ENCODE peak calls at places on chromosomes 11 and 22, in seven cellular contexts. One of them, this sample, is unnamed.

GRCh38 chr11:123351375-123351774 is 78.7 kb upstream of the GRAMD1B start:
- DNase-seq in GM23338: peak; percentile 55
- DNase-seq in OCI-LY7: no peak
- DNase-seq in mammary epithelial cell: no peak
- DNase-seq in stomach: no peak
- DNase-seq in CD8-positive, alpha-beta T cell: no peak
- DNase-seq in A549: no peak
- DNase-seq in this sample: no peak

GRCh38 chr11:115148691-115149090 is 355.5 kb downstream of the CADM1 start:
- DNase-seq in GM23338: no peak
- DNase-seq in OCI-LY7: no peak
- DNase-seq in mammary epithelial cell: no peak
- DNase-seq in stomach: no peak
- DNase-seq in CD8-positive, alpha-beta T cell: no peak
- DNase-seq in A549: no peak
- DNase-seq in this sample: no peak

GRCh38 chr11:130246270-130246669 is 68.4 kb downstream of the ZBTB44 start:
- DNase-seq in GM23338: no peak
- DNase-seq in OCI-LY7: no peak
- DNase-seq in mammary epithelial cell: no peak
- DNase-seq in stomach: no peak
- DNase-seq in CD8-positive, alpha-beta T cell: no peak
- DNase-seq in A549: no peak
- DNase-seq in this sample: no peak

GRCh38 chr22:39132281-39132680 is 20.2 kb downstream of the CBX7 start:
- DNase-seq in GM23338: no peak
- DNase-seq in OCI-LY7: no peak
- DNase-seq in mammary epithelial cell: no peak
- DNase-seq in stomach: no peak
- DNase-seq in CD8-positive, alpha-beta T cell: no peak
- DNase-seq in A549: no peak
- DNase-seq in this sample: no peak

GRCh38 chr11:62567018-62567633 is 6.6 kb downstream of the EEF1G start:
- DNase-seq in GM23338: no peak
- DNase-seq in OCI-LY7: no peak
- DNase-seq in mammary epithelial cell: no peak
- DNase-seq in stomach: no peak
- DNase-seq in CD8-positive, alpha-beta T cell: no peak
- DNase-seq in A549: no peak
- DNase-seq in this sample: no peak

GRCh38 chr11:17408026-17408425 is 19.6 kb upstream of the KCNJ11 start:
- DNase-seq in GM23338: no peak
- DNase-seq in OCI-LY7: no peak
- DNase-seq in mammary epithelial cell: no peak
- DNase-seq in stomach: no peak
- DNase-seq in CD8-positive, alpha-beta T cell: no peak
- DNase-seq in A549: no peak
- DNase-seq in this sample: no peak

GRCh38 chr11:26717761-26718160 is 4.1 kb downstream of the SLC5A12 start:
- DNase-seq in GM23338: no peak
- DNase-seq in OCI-LY7: no peak
- DNase-seq in mammary epithelial cell: no peak
- DNase-seq in stomach: no peak
- DNase-seq in CD8-positive, alpha-beta T cell: no peak
- DNase-seq in A549: no peak
- DNase-seq in this sample: no peak

GRCh38 chr11:109071712-109072524 is 350.1 kb upstream of the C11orf87 start:
- DNase-seq in GM23338: no peak
- DNase-seq in OCI-LY7: no peak
- DNase-seq in mammary epithelial cell: peak; percentile 73
- DNase-seq in stomach: no peak
- DNase-seq in CD8-positive, alpha-beta T cell: no peak
- DNase-seq in A549: no peak
- DNase-seq in this sample: peak; percentile 51

GRCh38 chr11:69971741-69972140 is 106.4 kb upstream of the ANO1 start:
- DNase-seq in GM23338: no peak
- DNase-seq in OCI-LY7: no peak
- DNase-seq in mammary epithelial cell: no peak
- DNase-seq in stomach: no peak
- DNase-seq in CD8-positive, alpha-beta T cell: no peak
- DNase-seq in A549: no peak
- DNase-seq in this sample: no peak
- H3K4me3 ChIP-seq in GM23338: no peak overlapping the region
- H3K4me3 ChIP-seq in OCI-LY7: no peak overlapping the region
- H3K4me3 ChIP-seq in mammary epithelial cell: no peak overlapping the region
- H3K4me3 ChIP-seq in stomach: no peak overlapping the region
- H3K4me3 ChIP-seq in CD8-positive, alpha-beta T cell: no peak overlapping the region
- H3K4me3 ChIP-seq in A549: no peak overlapping the region
- H3K4me3 ChIP-seq in this sample: no peak overlapping the region

DNA sequence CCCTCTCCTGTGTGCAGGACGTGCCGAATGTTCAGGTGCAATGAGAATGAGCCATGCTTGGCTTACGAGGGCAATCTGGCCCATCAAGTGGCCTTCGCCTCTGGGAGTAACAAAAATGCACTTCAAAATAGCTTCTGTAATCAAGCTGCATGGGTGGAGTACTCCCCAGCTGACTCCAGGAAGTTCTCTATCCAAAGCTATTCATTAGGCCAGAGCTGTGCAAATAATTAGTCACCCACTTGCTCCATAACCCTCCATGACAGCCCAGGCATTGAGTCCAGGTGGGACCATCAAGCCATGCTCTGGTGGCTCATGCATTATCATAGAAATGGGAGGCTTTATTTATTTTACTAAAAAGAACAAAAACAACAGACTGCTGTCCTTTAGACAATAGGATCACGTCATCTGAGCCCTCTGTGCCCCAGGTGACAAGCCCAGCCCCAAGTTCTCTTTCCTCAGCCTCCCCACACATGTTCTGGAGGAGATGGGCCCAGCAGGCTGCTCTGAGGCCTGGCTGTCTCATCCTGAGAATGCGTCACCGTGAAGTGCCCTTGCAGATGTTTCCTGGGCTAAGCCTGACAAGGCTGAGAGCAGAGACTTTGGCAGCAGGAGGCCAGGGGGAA is 244.7 kb downstream of the ETS1 start:
- DNase-seq in GM23338: no peak
- DNase-seq in OCI-LY7: peak; percentile 42
- DNase-seq in mammary epithelial cell: peak; percentile 26
- DNase-seq in stomach: no peak
- DNase-seq in CD8-positive, alpha-beta T cell: peak; percentile 57
- DNase-seq in A549: peak; percentile 19
- DNase-seq in this sample: no peak
- H3K27ac ChIP-seq in GM23338: no peak overlapping the region
- H3K27ac ChIP-seq in OCI-LY7: no peak overlapping the region
- H3K27ac ChIP-seq in mammary epithelial cell: no peak overlapping the region
- H3K27ac ChIP-seq in stomach: peak overlapping the region; percentile 67
- H3K27ac ChIP-seq in CD8-positive, alpha-beta T cell: peak overlapping the region; percentile 68
- H3K27ac ChIP-seq in A549: peak overlapping the region; percentile 25
- H3K27ac ChIP-seq in this sample: no peak overlapping the region

GRCh38 chr11:64094463-64095223 is 58.9 kb downstream of the FLRT1 start:
- DNase-seq in GM23338: no peak
- DNase-seq in OCI-LY7: no peak
- DNase-seq in mammary epithelial cell: peak; percentile 19
- DNase-seq in stomach: no peak
- DNase-seq in CD8-positive, alpha-beta T cell: no peak
- DNase-seq in A549: peak; percentile 94
- DNase-seq in this sample: no peak
- TF ChIP-seq CTCF in GM23338: peak; percentile 54
- TF ChIP-seq CTCF in OCI-LY7: no peak
- TF ChIP-seq CTCF in mammary epithelial cell: no peak
- TF ChIP-seq CTCF in stomach: no peak
- TF ChIP-seq CTCF in CD8-positive, alpha-beta T cell: no peak
- TF ChIP-seq CTCF in A549: no peak
- TF ChIP-seq CTCF in this sample: no peak

DNA sequence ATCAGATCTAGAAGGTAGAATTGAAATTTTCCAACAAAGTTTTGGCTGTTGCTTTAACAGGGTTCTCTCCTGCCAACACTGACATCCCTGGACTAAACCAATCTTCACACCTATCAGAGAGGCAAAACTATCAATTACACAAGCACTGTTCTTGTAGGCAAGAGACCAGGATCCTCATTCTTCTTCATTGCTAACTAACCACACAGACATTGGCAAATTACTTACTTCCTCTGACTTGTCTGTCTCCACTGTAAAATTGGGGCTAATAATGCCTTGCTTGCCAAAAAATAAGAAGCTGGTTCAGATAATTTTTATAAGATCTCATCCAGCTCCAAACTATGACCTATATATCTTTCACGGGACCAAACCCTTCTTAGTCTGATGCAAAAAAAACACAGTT is 93.8 kb upstream of the DDI1 start:
- DNase-seq in GM23338: no peak
- DNase-seq in OCI-LY7: no peak
- DNase-seq in mammary epithelial cell: no peak
- DNase-seq in stomach: no peak
- DNase-seq in CD8-positive, alpha-beta T cell: no peak
- DNase-seq in A549: no peak
- DNase-seq in this sample: no peak
- H3K4me3 ChIP-seq in GM23338: no peak overlapping the region
- H3K4me3 ChIP-seq in OCI-LY7: no peak overlapping the region
- H3K4me3 ChIP-seq in mammary epithelial cell: no peak overlapping the region
- H3K4me3 ChIP-seq in stomach: no peak overlapping the region
- H3K4me3 ChIP-seq in CD8-positive, alpha-beta T cell: no peak overlapping the region
- H3K4me3 ChIP-seq in A549: no peak overlapping the region
- H3K4me3 ChIP-seq in this sample: no peak overlapping the region

DNA sequence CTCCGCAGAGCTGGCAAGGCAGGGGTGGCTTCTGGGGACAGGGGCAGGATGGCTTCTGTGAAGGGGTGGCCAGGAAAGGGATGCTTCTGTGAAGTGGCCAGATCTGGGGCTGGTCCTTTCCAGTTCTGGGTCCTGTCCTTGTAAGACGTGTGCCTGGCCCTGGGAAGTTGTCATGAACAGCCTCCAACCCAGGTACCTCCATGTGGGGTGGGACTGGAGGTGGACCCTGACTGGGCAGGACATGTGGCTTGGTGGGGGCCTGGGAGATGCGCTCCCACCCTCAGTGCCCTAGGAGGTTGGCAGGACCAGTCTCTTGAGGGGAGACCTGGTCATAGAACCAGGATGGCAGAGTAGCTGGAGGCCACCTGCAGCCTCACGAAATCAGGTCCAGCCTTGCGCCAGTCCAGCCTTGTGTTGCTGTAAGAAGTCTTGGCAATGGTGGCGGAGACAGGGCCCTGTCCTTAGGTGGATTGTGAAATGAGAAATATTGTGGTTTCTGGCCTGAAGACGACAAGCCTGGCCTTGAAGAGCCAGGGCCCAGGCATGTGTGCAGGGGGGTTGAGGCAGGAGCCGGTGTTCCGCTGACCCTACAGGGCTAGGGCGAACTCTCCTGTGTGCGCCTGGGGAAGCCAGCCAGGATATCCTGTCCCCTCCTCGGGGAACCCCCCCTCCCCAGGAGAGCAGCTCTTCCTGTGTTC is 2.6 kb downstream of the KCNQ1 start:
- DNase-seq in GM23338: no peak
- DNase-seq in OCI-LY7: no peak
- DNase-seq in mammary epithelial cell: peak; percentile 14
- DNase-seq in stomach: no peak
- DNase-seq in CD8-positive, alpha-beta T cell: no peak
- DNase-seq in A549: no peak
- DNase-seq in this sample: no peak
- H3K27ac ChIP-seq in GM23338: no peak overlapping the region
- H3K27ac ChIP-seq in OCI-LY7: no peak overlapping the region
- H3K27ac ChIP-seq in mammary epithelial cell: no peak overlapping the region
- H3K27ac ChIP-seq in stomach: peak overlapping the region; percentile 88
- H3K27ac ChIP-seq in CD8-positive, alpha-beta T cell: peak overlapping the region; percentile 29
- H3K27ac ChIP-seq in A549: no peak overlapping the region
- H3K27ac ChIP-seq in this sample: no peak overlapping the region

DNA sequence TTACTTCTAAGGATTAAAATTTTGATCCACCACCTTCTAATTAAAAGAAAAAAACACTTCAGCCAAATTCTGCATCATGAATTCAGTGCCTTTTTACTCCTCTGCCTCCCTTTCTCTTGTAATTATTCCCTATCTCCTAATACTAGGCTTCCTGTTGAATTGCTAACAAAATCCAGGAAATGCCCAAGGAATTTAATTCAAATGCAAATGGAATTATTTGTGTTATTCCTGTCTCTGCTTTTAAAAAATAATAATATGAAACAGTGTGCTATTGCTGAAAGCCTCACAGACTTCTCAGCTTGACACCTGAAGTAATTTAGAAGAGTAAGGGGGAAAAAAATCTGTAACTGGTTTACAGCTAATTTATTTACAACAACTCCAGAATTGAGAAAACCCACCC is 85.5 kb downstream of the DLG2 start:
- DNase-seq in GM23338: peak; percentile 21
- DNase-seq in OCI-LY7: no peak
- DNase-seq in mammary epithelial cell: no peak
- DNase-seq in stomach: no peak
- DNase-seq in CD8-positive, alpha-beta T cell: no peak
- DNase-seq in A549: no peak
- DNase-seq in this sample: no peak
- TF ChIP-seq CTCF in GM23338: no peak
- TF ChIP-seq CTCF in OCI-LY7: no peak
- TF ChIP-seq CTCF in mammary epithelial cell: no peak
- TF ChIP-seq CTCF in stomach: no peak
- TF ChIP-seq CTCF in CD8-positive, alpha-beta T cell: no peak
- TF ChIP-seq CTCF in A549: no peak
- TF ChIP-seq CTCF in this sample: no peak

GRCh38 chr11:84580338-84580737 is 1046.8 kb downstream of the DLG2 start:
- DNase-seq in GM23338: peak; percentile 19
- DNase-seq in OCI-LY7: no peak
- DNase-seq in mammary epithelial cell: no peak
- DNase-seq in stomach: no peak
- DNase-seq in CD8-positive, alpha-beta T cell: no peak
- DNase-seq in A549: no peak
- DNase-seq in this sample: no peak
- H3K4me3 ChIP-seq in GM23338: no peak overlapping the region
- H3K4me3 ChIP-seq in OCI-LY7: no peak overlapping the region
- H3K4me3 ChIP-seq in mammary epithelial cell: no peak overlapping the region
- H3K4me3 ChIP-seq in stomach: no peak overlapping the region
- H3K4me3 ChIP-seq in CD8-positive, alpha-beta T cell: no peak overlapping the region
- H3K4me3 ChIP-seq in A549: no peak overlapping the region
- H3K4me3 ChIP-seq in this sample: no peak overlapping the region

DNA sequence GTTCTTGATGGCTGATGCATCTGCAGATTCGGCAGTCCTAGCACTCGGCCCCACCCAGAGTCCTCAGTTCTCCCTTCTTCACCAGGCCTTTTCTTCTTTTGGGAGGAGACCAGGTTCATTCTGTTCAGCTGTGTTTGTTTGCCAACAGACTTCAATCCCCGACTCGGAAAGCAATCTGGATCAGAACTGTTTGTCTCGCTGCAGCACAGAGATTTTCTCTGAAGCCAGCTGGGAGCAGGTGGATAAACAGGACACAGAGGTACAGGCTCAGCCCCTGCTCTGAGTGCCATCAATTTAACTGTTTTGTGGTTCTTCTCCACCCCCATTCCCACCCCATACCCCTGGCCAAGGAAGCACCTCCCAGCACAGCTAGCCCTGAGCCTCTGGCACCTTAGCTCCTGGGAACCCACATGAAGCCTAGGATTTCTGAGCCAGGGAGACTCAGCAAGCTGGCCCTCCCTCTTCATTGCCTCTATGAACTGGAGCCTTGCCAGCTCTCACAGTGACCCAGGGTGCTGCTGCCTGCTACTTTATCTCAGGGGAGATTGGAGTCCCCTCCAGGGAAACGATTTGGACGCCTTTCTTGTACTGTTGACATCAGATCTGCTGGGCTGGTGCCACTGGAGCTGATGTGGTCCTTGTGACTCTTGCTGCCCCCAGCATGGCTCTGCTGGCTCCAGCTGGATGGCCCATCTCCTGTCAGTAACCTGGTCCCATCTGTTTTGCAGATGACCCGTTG is 58.2 kb upstream of the HORMAD2 start:
- DNase-seq in GM23338: no peak
- DNase-seq in OCI-LY7: no peak
- DNase-seq in mammary epithelial cell: no peak
- DNase-seq in stomach: peak; percentile 83
- DNase-seq in CD8-positive, alpha-beta T cell: no peak
- DNase-seq in A549: no peak
- DNase-seq in this sample: no peak
- H3K27ac ChIP-seq in GM23338: no peak overlapping the region
- H3K27ac ChIP-seq in OCI-LY7: no peak overlapping the region
- H3K27ac ChIP-seq in mammary epithelial cell: no peak overlapping the region
- H3K27ac ChIP-seq in stomach: peak overlapping the region; percentile 72
- H3K27ac ChIP-seq in CD8-positive, alpha-beta T cell: no peak overlapping the region
- H3K27ac ChIP-seq in A549: no peak overlapping the region
- H3K27ac ChIP-seq in this sample: no peak overlapping the region